ENCODE peak calls at places on chromosomes 13 and 19, in six cellular contexts. One of them, this sample, is unnamed.

GRCh38 chr19:50242586-50242985 is 39.2 kb downstream of the MYH14 start:
- DNase-seq in AG04450: no peak
- DNase-seq in cardiac fibroblast: peak
- DNase-seq in PC-3: no peak
- DNase-seq in CD8-positive, alpha-beta T cell: no peak
- DNase-seq in colonic mucosa: no peak
- DNase-seq in this sample: no peak

GRCh38 chr13:30963794-30964193 is 31.3 kb downstream of the TEX26 start:
- DNase-seq in AG04450: no peak
- DNase-seq in CD8-positive, alpha-beta T cell: no peak
- DNase-seq in colonic mucosa: peak
- DNase-seq in PC-3: peak
- DNase-seq in cardiac fibroblast: peak
- DNase-seq in this sample: no peak

GRCh38 chr13:90717451-90717936 is 630.0 kb upstream of the MIR17HG start:
- DNase-seq in colonic mucosa: no peak
- DNase-seq in cardiac fibroblast: peak
- DNase-seq in PC-3: peak
- DNase-seq in CD8-positive, alpha-beta T cell: no peak
- DNase-seq in AG04450: no peak
- DNase-seq in this sample: peak

GRCh38 chr13:107203146-107203847 is 635.4 kb upstream of the ARGLU1 start:
- DNase-seq in AG04450: no peak
- DNase-seq in CD8-positive, alpha-beta T cell: no peak
- DNase-seq in cardiac fibroblast: peak
- DNase-seq in colonic mucosa: no peak
- DNase-seq in PC-3: peak
- DNase-seq in this sample: no peak

GRCh38 chr13:37074703-37075102 is 15.2 kb upstream of the SUPT20H start:
- DNase-seq in cardiac fibroblast: peak
- DNase-seq in AG04450: no peak
- DNase-seq in CD8-positive, alpha-beta T cell: no peak
- DNase-seq in PC-3: peak
- DNase-seq in colonic mucosa: no peak
- DNase-seq in this sample: no peak

GRCh38 chr19:38203197-38203596 is 20.8 kb downstream of the DPF1 start:
- DNase-seq in AG04450: no peak
- DNase-seq in colonic mucosa: no peak
- DNase-seq in PC-3: no peak
- DNase-seq in CD8-positive, alpha-beta T cell: no peak
- DNase-seq in cardiac fibroblast: no peak
- DNase-seq in this sample: no peak

GRCh38 chr13:44470623-44471562 is 97.3 kb downstream of the SERP2 start:
- DNase-seq in CD8-positive, alpha-beta T cell: no peak
- DNase-seq in colonic mucosa: no peak
- DNase-seq in cardiac fibroblast: peak
- DNase-seq in AG04450: no peak
- DNase-seq in PC-3: peak
- DNase-seq in this sample: peak

GRCh38 chr13:28476919-28477708 is 17.8 kb downstream of the FLT1 start:
- DNase-seq in CD8-positive, alpha-beta T cell: no peak
- DNase-seq in colonic mucosa: no peak
- DNase-seq in cardiac fibroblast: no peak
- DNase-seq in AG04450: no peak
- DNase-seq in PC-3: no peak
- DNase-seq in this sample: no peak

GRCh38 chr19:29583196-29584006 is 22.7 kb upstream of the POP4 start:
- DNase-seq in PC-3: peak
- DNase-seq in CD8-positive, alpha-beta T cell: no peak
- DNase-seq in AG04450: no peak
- DNase-seq in colonic mucosa: no peak
- DNase-seq in cardiac fibroblast: peak
- DNase-seq in this sample: no peak

GRCh38 chr13:75769141-75769905 is 133.2 kb downstream of the LMO7 start:
- DNase-seq in PC-3: no peak
- DNase-seq in cardiac fibroblast: no peak
- DNase-seq in colonic mucosa: no peak
- DNase-seq in AG04450: no peak
- DNase-seq in CD8-positive, alpha-beta T cell: no peak
- DNase-seq in this sample: no peak

GRCh38 chr13:37187611-37188010 is 82.1 kb upstream of the CSNK1A1L start:
- DNase-seq in colonic mucosa: no peak
- DNase-seq in AG04450: no peak
- DNase-seq in cardiac fibroblast: peak
- DNase-seq in PC-3: no peak
- DNase-seq in CD8-positive, alpha-beta T cell: no peak
- DNase-seq in this sample: peak

GRCh38 chr19:51020988-51021651 is 1.6 kb upstream of the KLK10 start:
- DNase-seq in colonic mucosa: no peak
- DNase-seq in AG04450: peak
- DNase-seq in PC-3: peak
- DNase-seq in CD8-positive, alpha-beta T cell: no peak
- DNase-seq in cardiac fibroblast: peak
- DNase-seq in this sample: peak

GRCh38 chr13:105343134-105343806 is 1192.2 kb downstream of the EFNB2 start:
- DNase-seq in CD8-positive, alpha-beta T cell: no peak
- DNase-seq in AG04450: no peak
- DNase-seq in cardiac fibroblast: no peak
- DNase-seq in colonic mucosa: no peak
- DNase-seq in PC-3: no peak
- DNase-seq in this sample: peak

GRCh38 chr13:97278395-97279078 is 56.4 kb downstream of the MBNL2 start:
- DNase-seq in PC-3: no peak
- DNase-seq in colonic mucosa: peak
- DNase-seq in cardiac fibroblast: peak
- DNase-seq in CD8-positive, alpha-beta T cell: no peak
- DNase-seq in AG04450: no peak
- DNase-seq in this sample: no peak

GRCh38 chr19:40598121-40598917 is 2.9 kb upstream of the LTBP4 start:
- DNase-seq in AG04450: peak
- DNase-seq in colonic mucosa: peak
- DNase-seq in cardiac fibroblast: peak
- DNase-seq in CD8-positive, alpha-beta T cell: peak
- DNase-seq in PC-3: peak
- DNase-seq in this sample: peak

GRCh38 chr13:75813323-75813722 is 177.2 kb downstream of the LMO7 start:
- DNase-seq in AG04450: no peak
- DNase-seq in cardiac fibroblast: no peak
- DNase-seq in colonic mucosa: no peak
- DNase-seq in CD8-positive, alpha-beta T cell: no peak
- DNase-seq in PC-3: no peak
- DNase-seq in this sample: no peak

GRCh38 chr13:50766043-50766442 is 77.4 kb downstream of the DLEU7 start:
- DNase-seq in AG04450: no peak
- DNase-seq in colonic mucosa: no peak
- DNase-seq in cardiac fibroblast: no peak
- DNase-seq in PC-3: no peak
- DNase-seq in CD8-positive, alpha-beta T cell: no peak
- DNase-seq in this sample: no peak

GRCh38 chr13:33746867-33747266 is 71.1 kb upstream of the RFC3 start:
- DNase-seq in colonic mucosa: no peak
- DNase-seq in PC-3: no peak
- DNase-seq in cardiac fibroblast: no peak
- DNase-seq in CD8-positive, alpha-beta T cell: no peak
- DNase-seq in AG04450: no peak
- DNase-seq in this sample: no peak

GRCh38 chr13:95231393-95231792 is 69.9 kb downstream of the ABCC4 start:
- DNase-seq in AG04450: no peak
- DNase-seq in CD8-positive, alpha-beta T cell: no peak
- DNase-seq in cardiac fibroblast: no peak
- DNase-seq in PC-3: no peak
- DNase-seq in colonic mucosa: no peak
- DNase-seq in this sample: no peak

GRCh38 chr19:30128211-30128610 is 186.2 kb downstream of the URI1 start:
- DNase-seq in cardiac fibroblast: no peak
- DNase-seq in PC-3: no peak
- DNase-seq in colonic mucosa: no peak
- DNase-seq in CD8-positive, alpha-beta T cell: no peak
- DNase-seq in AG04450: no peak
- DNase-seq in this sample: no peak

GRCh38 chr13:49429061-49429460 is 14.8 kb downstream of the CAB39L start:
- DNase-seq in colonic mucosa: no peak
- DNase-seq in cardiac fibroblast: no peak
- DNase-seq in AG04450: no peak
- DNase-seq in PC-3: no peak
- DNase-seq in CD8-positive, alpha-beta T cell: no peak
- DNase-seq in this sample: no peak

GRCh38 chr13:97141564-97142005 is 80.5 kb upstream of the MBNL2 start:
- DNase-seq in colonic mucosa: peak
- DNase-seq in PC-3: peak
- DNase-seq in AG04450: peak
- DNase-seq in CD8-positive, alpha-beta T cell: no peak
- DNase-seq in cardiac fibroblast: peak
- DNase-seq in this sample: peak

GRCh38 chr19:2542341-2543069 is 66.6 kb downstream of the GADD45B start:
- DNase-seq in cardiac fibroblast: peak
- DNase-seq in PC-3: no peak
- DNase-seq in AG04450: no peak
- DNase-seq in colonic mucosa: no peak
- DNase-seq in CD8-positive, alpha-beta T cell: no peak
- DNase-seq in this sample: no peak

GRCh38 chr13:107185889-107186288 is 618.0 kb upstream of the ARGLU1 start:
- DNase-seq in AG04450: no peak
- DNase-seq in PC-3: peak
- DNase-seq in colonic mucosa: no peak
- DNase-seq in CD8-positive, alpha-beta T cell: no peak
- DNase-seq in cardiac fibroblast: peak
- DNase-seq in this sample: no peak

GRCh38 chr13:105346141-105346766 is 1189.2 kb downstream of the EFNB2 start:
- DNase-seq in cardiac fibroblast: peak
- DNase-seq in colonic mucosa: no peak
- DNase-seq in AG04450: peak
- DNase-seq in PC-3: peak
- DNase-seq in CD8-positive, alpha-beta T cell: no peak
- DNase-seq in this sample: peak

GRCh38 chr19:3682741-3683404 is 17.4 kb downstream of the PIP5K1C start:
- DNase-seq in AG04450: no peak
- DNase-seq in CD8-positive, alpha-beta T cell: no peak
- DNase-seq in colonic mucosa: no peak
- DNase-seq in PC-3: no peak
- DNase-seq in cardiac fibroblast: peak
- DNase-seq in this sample: peak

GRCh38 chr19:13833330-13834265 is 38.4 kb downstream of the ZSWIM4 start:
- DNase-seq in cardiac fibroblast: peak
- DNase-seq in PC-3: peak
- DNase-seq in AG04450: peak
- DNase-seq in colonic mucosa: peak
- DNase-seq in CD8-positive, alpha-beta T cell: peak
- DNase-seq in this sample: peak

DNA sequence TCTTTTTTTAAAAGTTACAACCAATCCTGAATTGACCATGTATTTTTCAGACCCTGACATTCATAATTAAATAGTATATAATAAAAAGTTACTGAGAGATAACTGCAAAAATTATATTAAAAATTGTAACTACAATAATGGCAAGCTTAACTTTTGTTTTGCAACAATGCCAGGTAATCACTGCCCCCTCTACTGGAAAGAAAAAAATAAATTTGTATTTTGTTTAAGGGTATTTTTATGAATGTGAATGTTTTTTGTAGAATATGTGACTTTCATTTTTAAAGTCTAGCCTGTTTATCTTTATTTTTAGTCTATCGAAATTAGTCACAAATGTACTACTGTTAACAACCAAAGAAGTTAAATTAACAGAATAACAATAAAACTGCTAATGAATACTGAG is 21.7 kb downstream of the MRPS31 start:
- DNase-seq in AG04450: no peak
- DNase-seq in PC-3: peak
- DNase-seq in CD8-positive, alpha-beta T cell: no peak
- DNase-seq in colonic mucosa: no peak
- DNase-seq in cardiac fibroblast: peak
- DNase-seq in this sample: no peak
- TF ChIP-seq CTCF in AG04450: peak
- TF ChIP-seq CTCF in PC-3: no peak
- TF ChIP-seq CTCF in CD8-positive, alpha-beta T cell: peak
- TF ChIP-seq CTCF in colonic mucosa: no peak
- TF ChIP-seq CTCF in cardiac fibroblast: no peak
- TF ChIP-seq CTCF in this sample: no peak

DNA sequence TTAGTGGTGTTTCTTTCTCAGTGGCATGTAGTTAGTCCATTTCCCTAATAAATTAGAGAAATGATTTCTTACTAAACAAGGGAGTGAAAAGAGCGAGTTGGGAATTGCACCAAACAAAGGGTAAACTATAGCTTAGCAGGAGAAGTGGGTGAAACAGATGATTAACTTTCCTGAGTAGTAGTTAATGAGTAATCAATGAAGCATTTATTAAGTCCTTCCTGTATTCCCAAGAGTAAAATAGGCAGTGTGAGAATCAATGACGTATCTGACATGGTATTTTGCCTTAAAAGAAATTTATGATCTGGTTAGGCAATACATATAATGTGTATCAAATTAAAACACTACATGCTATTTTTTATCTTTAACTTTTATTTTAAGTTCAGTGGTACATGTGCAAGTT is 142.8 kb downstream of the KLF5 start:
- DNase-seq in PC-3: no peak
- DNase-seq in CD8-positive, alpha-beta T cell: no peak
- DNase-seq in cardiac fibroblast: no peak
- DNase-seq in colonic mucosa: no peak
- DNase-seq in AG04450: no peak
- DNase-seq in this sample: no peak
- H3K4me3 ChIP-seq in PC-3: no peak
- H3K4me3 ChIP-seq in CD8-positive, alpha-beta T cell: no peak
- H3K4me3 ChIP-seq in cardiac fibroblast: no peak
- H3K4me3 ChIP-seq in colonic mucosa: no peak
- H3K4me3 ChIP-seq in AG04450: no peak
- H3K4me3 ChIP-seq in this sample: no peak

DNA sequence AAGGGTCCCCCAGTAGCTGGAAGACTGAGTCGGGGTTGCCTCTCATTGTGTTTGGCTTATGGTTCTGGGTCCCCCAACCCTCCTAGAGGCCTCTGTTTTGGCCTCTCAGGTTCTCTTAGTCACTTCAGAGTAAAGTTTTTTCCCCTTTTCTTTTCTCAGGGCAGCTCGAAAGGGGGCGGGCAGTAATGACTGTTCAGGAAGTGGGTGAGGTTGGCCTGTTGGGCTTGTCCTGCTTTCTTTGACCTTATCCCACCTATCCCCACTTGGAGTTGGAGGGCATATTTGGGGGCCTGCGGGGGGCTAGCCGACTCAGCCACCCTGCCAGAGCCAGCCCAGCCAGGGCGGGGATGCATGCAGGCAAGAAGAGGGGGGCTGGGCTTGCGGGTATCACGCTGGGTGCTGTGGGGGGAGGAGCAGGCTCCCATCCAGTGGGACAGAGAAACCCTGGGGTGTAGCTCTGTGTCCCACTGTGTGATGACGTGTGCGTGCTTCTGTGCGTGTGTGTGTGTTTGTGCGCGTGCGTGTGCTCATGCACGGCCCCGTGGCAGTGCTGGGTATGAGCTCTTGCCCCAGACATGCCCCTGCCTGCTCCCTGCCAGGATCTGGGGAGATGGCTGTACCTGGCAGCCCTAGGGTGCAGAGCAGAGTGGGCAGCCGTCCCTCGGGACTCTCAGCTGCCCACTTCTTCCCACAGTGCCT is 1.4 kb downstream of the CIC start:
- DNase-seq in AG04450: no peak
- DNase-seq in cardiac fibroblast: peak
- DNase-seq in colonic mucosa: peak
- DNase-seq in PC-3: peak
- DNase-seq in CD8-positive, alpha-beta T cell: peak
- DNase-seq in this sample: no peak
- TF ChIP-seq CTCF in AG04450: no peak
- TF ChIP-seq CTCF in cardiac fibroblast: no peak
- TF ChIP-seq CTCF in colonic mucosa: no peak
- TF ChIP-seq CTCF in PC-3: no peak
- TF ChIP-seq CTCF in CD8-positive, alpha-beta T cell: no peak
- TF ChIP-seq CTCF in this sample: no peak

GRCh38 chr13:112587359-112587766 is 590 bp downstream of the TUBGCP3 start:
- DNase-seq in colonic mucosa: peak
- DNase-seq in PC-3: peak
- DNase-seq in AG04450: peak
- DNase-seq in cardiac fibroblast: peak
- DNase-seq in CD8-positive, alpha-beta T cell: peak
- DNase-seq in this sample: peak
- H3K4me3 ChIP-seq in colonic mucosa: peak
- H3K4me3 ChIP-seq in PC-3: peak
- H3K4me3 ChIP-seq in AG04450: peak
- H3K4me3 ChIP-seq in cardiac fibroblast: peak
- H3K4me3 ChIP-seq in CD8-positive, alpha-beta T cell: peak
- H3K4me3 ChIP-seq in this sample: peak